ENCODE peak calls at places on chromosomes 2 and 18, in four cellular contexts. I is dorsolateral prefrontal cortex, O is Peyer's patch, U is AG09319. X is an unnamed sample.
A peak's percentile ranks its signal among the peaks of the same experiment; 100 is the strongest.

GRCh38 chr18:50232419-50232818 is 33.9 kb downstream of the CFAP53 start:
- DNase-seq in U (no peak), I (no peak), O (no peak), X (no peak)

GRCh38 chr2:59183070-59183469 is 941.9 kb upstream of the FANCL start:
- DNase-seq in O (no peak), U (no peak), I (no peak), X (no peak)

GRCh38 chr18:3246636-3247242 is 862 bp upstream of the MYL12A start:
- DNase-seq in U (no peak), I (no peak), O (peak; percentile 58), X (no peak)

GRCh38 chr2:200665626-200666453 is 80.0 kb downstream of the AOX1 start:
- DNase-seq in U (no peak), O (no peak), I (no peak), X (no peak)

GRCh38 chr2:28626891-28627421 is 124.7 kb upstream of the PPP1CB start:
- DNase-seq in I (no peak), U (no peak), O (no peak), X (no peak)

GRCh38 chr18:78924301-78925192 is 55.1 kb upstream of the SALL3 start:
- DNase-seq in I (peak; percentile 22), U (no peak), O (no peak), X (no peak)

GRCh38 chr18:41599529-41599928 is 355.5 kb upstream of the PIK3C3 start:
- DNase-seq in I (no peak), U (no peak), O (no peak), X (no peak)

GRCh38 chr2:148901142-148901541 is 26.1 kb downstream of the KIF5C start:
- DNase-seq in O (no peak), U (no peak), I (no peak), X (no peak)

GRCh38 chr18:39746201-39746600 is 2180.6 kb upstream of the CELF4 start:
- DNase-seq in U (no peak), I (no peak), O (no peak), X (no peak)

GRCh38 chr2:169765523-169765922 is 31.9 kb downstream of the KLHL23 start:
- DNase-seq in I (no peak), O (no peak), U (no peak), X (no peak)

GRCh38 chr2:65420712-65421431 is 11.5 kb downstream of the SPRED2 start:
- DNase-seq in O (no peak), U (no peak), I (no peak), X (no peak)

GRCh38 chr2:100321181-100321880 is 970 bp downstream of the LONRF2 start:
- DNase-seq in I (peak; percentile 65), O (no peak), U (no peak), X (no peak)

GRCh38 chr2:148184967-148185366 is 164.1 kb downstream of the MBD5 start:
- DNase-seq in O (no peak), U (no peak), I (no peak), X (no peak)

GRCh38 chr2:186129767-186130581 is 356.1 kb upstream of the ZC3H15 start:
- DNase-seq in O (no peak), I (no peak), U (no peak), X (no peak)

GRCh38 chr2:42047488-42048317 is at the start of gene PKDCC:
- DNase-seq in U (peak; percentile 54), I (peak; percentile 85), O (peak; percentile 88), X (no peak)

GRCh38 chr18:32470136-32470712 is 458 bp downstream of the GAREM1 start:
- DNase-seq in I (peak; percentile 59), U (no peak), O (no peak), X (no peak)

GRCh38 chr2:182917924-182918323 is 51.5 kb upstream of the FRZB start:
- DNase-seq in O (no peak), U (no peak), I (no peak), X (peak; percentile 17)

GRCh38 chr2:75055307-75055819 is 96.9 kb downstream of the POLE4 start:
- DNase-seq in I (no peak), O (no peak), U (no peak), X (no peak)

GRCh38 chr18:36187826-36188721 is 777 bp downstream of the MOCOS start:
- DNase-seq in O (peak; percentile 68), I (no peak), U (peak; percentile 57), X (peak; percentile 34)

GRCh38 chr2:150426724-150427123 is 60.7 kb downstream of the RND3 start:
- DNase-seq in I (no peak), U (no peak), O (no peak), X (no peak)

GRCh38 chr2:64359176-64359891 is 94.6 kb upstream of the LGALSL start:
- DNase-seq in O (no peak), U (no peak), I (no peak), X (no peak)

GRCh38 chr2:15939556-15939853 is 845 bp upstream of the MYCN start:
- DNase-seq in I (peak; percentile 86), O (no peak), U (no peak), X (no peak)

GRCh38 chr2:83516503-83516902 is 942.6 kb downstream of the SUCLG1 start:
- DNase-seq in I (no peak), O (no peak), U (no peak), X (no peak)

GRCh38 chr2:72954376-72955187 is 37.3 kb downstream of the EMX1 start:
- DNase-seq in I (no peak), U (no peak), O (no peak), X (no peak)

GRCh38 chr2:177314194-177314593 is 49.7 kb upstream of the NFE2L2 start:
- DNase-seq in U (peak; percentile 71), I (no peak), O (no peak), X (peak; percentile 78)

GRCh38 chr2:12619975-12620374 is 96.8 kb upstream of the TRIB2 start:
- DNase-seq in O (no peak), U (peak; percentile 66), I (no peak), X (peak; percentile 80)

GRCh38 chr2:242075163-242075562 is 205.6 kb downstream of the RTP5 start:
- DNase-seq in U (peak; percentile 64), O (no peak), I (no peak), X (peak; percentile 67)

GRCh38 chr18:77339093-77339492 is 89.4 kb downstream of the GALR1 start:
- DNase-seq in I (no peak), O (no peak), U (no peak), X (no peak)

GRCh38 chr2:68653034-68653433 is 9.7 kb downstream of the PROKR1 start:
- DNase-seq in O (no peak), I (no peak), U (no peak), X (no peak)

GRCh38 chr2:200787351-200788128 is 24.2 kb upstream of the BZW1 start:
- DNase-seq in O (no peak), U (no peak), I (no peak), X (peak; percentile 84)

GRCh38 chr2:142876423-142876822 is 1.0 kb upstream of the KYNU start:
- DNase-seq in U (no peak), I (no peak), O (no peak), X (no peak)

GRCh38 chr2:74186038-74186437 is 7.4 kb upstream of the MOB1A start:
- DNase-seq in U (no peak), O (no peak), I (no peak), X (no peak)

GRCh38 chr2:104487381-104487780 is 366.5 kb upstream of the POU3F3 start:
- DNase-seq in U (no peak), I (no peak), O (no peak), X (no peak)

GRCh38 chr2:218857371-218858137 is 2.1 kb upstream of the WNT6 start:
- DNase-seq in O (no peak), U (no peak), I (no peak), X (no peak)

GRCh38 chr2:173750332-173750731 is 214.8 kb downstream of the SP3 start:
- DNase-seq in O (no peak), U (no peak), I (no peak), X (peak; percentile 1)

GRCh38 chr18:463442-464310 is 36.8 kb downstream of the COLEC12 start:
- DNase-seq in U (no peak), I (no peak), O (no peak), X (no peak)

GRCh38 chr2:234673961-234674759 is 177.3 kb upstream of the ARL4C start:
- DNase-seq in I (no peak), O (no peak), U (no peak), X (no peak)

GRCh38 chr2:237980751-237981150 is 13.9 kb downstream of the UBE2F start:
- DNase-seq in I (no peak), U (no peak), O (no peak), X (no peak)

GRCh38 chr2:218003994-218004419 is 1.2 kb upstream of the TNS1 start:
- DNase-seq in O (no peak), I (no peak), U (peak; percentile 90), X (peak; percentile 96)

GRCh38 chr18:6414723-6415362 is at the start of gene L3MBTL4:
- DNase-seq in O (peak; percentile 78), U (no peak), I (peak; percentile 72), X (no peak)

GRCh38 chr2:211879323-211879722 is 659.3 kb downstream of the ERBB4 start:
- DNase-seq in U (no peak), O (no peak), I (no peak), X (no peak)
- TF ChIP-seq CTCF in U (peak; percentile 47), O (no peak), I (no peak), X (peak; percentile 47)

DNA sequence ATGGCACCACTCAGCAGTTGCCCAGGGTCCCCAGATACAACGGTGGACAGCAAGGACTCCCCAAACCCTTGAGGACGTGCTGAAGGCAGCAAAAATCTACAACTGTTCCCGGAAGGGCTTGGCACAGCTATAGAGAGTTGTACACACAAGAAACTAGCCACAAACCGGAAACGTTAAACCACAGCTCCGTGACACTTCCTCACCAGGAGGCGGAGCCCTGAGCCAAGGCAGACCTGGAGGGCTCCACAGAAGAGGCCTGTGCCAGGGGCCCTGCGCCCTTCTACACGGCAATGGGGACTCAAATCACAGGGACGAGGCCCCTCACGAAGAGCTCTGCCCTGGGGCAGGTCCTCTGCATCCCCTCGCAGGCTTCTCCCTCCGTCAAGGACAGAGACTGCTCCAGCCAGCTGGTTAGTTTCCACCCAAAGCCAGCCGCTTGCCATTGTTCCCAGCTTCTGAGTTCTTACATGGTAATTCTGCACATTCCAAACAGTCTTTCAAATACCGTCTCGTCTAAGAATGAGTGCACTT is 133.3 kb downstream of the HDAC4 start:
- DNase-seq in I (no peak), U (no peak), O (peak; percentile 78), X (peak; percentile 66)
- TF ChIP-seq CTCF in I (no peak), U (peak; percentile 31), O (peak; percentile 52), X (peak; percentile 50)

DNA sequence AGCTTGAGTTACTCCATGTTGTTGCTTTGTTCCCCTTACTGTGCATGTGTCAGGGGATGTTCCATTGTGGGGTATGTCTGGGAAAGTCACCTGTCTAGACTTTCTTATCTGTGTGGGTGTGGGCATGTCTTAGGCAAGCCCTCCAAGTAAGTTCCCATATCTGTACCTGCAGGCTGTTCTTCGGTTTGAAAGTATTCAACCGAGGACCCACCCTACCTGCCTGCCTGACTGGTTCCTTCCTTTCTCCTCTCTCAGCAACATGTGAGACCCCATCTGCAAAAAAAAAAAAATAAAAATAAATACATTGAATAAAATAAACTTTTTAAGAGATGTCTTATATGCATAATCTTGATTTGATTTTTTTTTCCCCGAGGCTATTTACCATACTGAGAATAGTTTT is 622.7 kb downstream of the TDRD15 start:
- DNase-seq in I (no peak), U (no peak), O (no peak), X (no peak)
- TF ChIP-seq CTCF in I (no peak), U (no peak), O (no peak), X (no peak)

GRCh38 chr18:45910405-45911023 is 56.6 kb downstream of the EPG5 start:
- DNase-seq in I (no peak), U (no peak), O (peak; percentile 56), X (no peak)
- TF ChIP-seq CTCF in I (no peak), U (peak; percentile 87), O (peak; percentile 60), X (peak; percentile 87)

X was measured in AG09309.